ENCODE peak calls at places on chromosomes 6 and 20, in four cellular contexts. P is RWPE1, C is NCI-H226, Q is fibroblast of lung. F is an unnamed sample.

GRCh38 chr6:139981810-139982550 is 607.5 kb upstream of the CITED2 start:
- DNase-seq in Q (peak), P (peak), C (no peak), F (peak)

GRCh38 chr20:37505263-37506165 is 15.5 kb upstream of the NNAT start:
- DNase-seq in Q (no peak), P (no peak), C (no peak), F (peak)

GRCh38 chr20:48459729-48460395 is 367.9 kb downstream of the PREX1 start:
- DNase-seq in P (no peak), Q (no peak), C (no peak), F (no peak)

GRCh38 chr6:66478705-66479104 is 771.7 kb upstream of the EYS start:
- DNase-seq in Q (no peak), P (no peak), C (no peak), F (no peak)

GRCh38 chr20:34581341-34582189 is 23.0 kb downstream of the MAP1LC3A start:
- DNase-seq in C (peak), P (no peak), Q (peak), F (no peak)

GRCh38 chr6:166308769-166309589 is 787 bp upstream of the PRR18 start:
- DNase-seq in P (no peak), Q (no peak), C (no peak), F (peak)

GRCh38 chr6:102417368-102417767 is 1023.9 kb downstream of the GRIK2 start:
- DNase-seq in C (no peak), P (no peak), Q (no peak), F (no peak)

GRCh38 chr20:49349078-49349477 is 71.2 kb upstream of the ZNFX1 start:
- DNase-seq in Q (no peak), C (no peak), P (no peak), F (no peak)

GRCh38 chr6:148325316-148326068 is 17.1 kb upstream of the SASH1 start:
- DNase-seq in Q (no peak), C (no peak), P (no peak), F (no peak)

GRCh38 chr6:82033631-82034211 is 213.8 kb downstream of the IBTK start:
- DNase-seq in P (no peak), Q (peak), C (no peak), F (no peak)

GRCh38 chr6:97198181-97198580 is 84.8 kb downstream of the MMS22L start:
- DNase-seq in Q (peak), P (no peak), C (peak), F (no peak)

GRCh38 chr6:52929321-52930164 is 20.0 kb upstream of the GSTA3 start:
- DNase-seq in P (peak), Q (peak), C (peak), F (peak)

GRCh38 chr6:134631398-134631924 is 313.5 kb upstream of the SGK1 start:
- DNase-seq in Q (no peak), C (no peak), P (no peak), F (no peak)

GRCh38 chr6:14121936-14122344 is 4.4 kb downstream of the CD83 start:
- DNase-seq in P (no peak), Q (no peak), C (no peak), F (no peak)

GRCh38 chr6:14354919-14355572 is 237.5 kb downstream of the CD83 start:
- DNase-seq in C (no peak), P (peak), Q (peak), F (no peak)

GRCh38 chr6:29764422-29765196 is 41.4 kb downstream of the HLA-F start:
- DNase-seq in Q (no peak), C (peak), P (no peak), F (no peak)

GRCh38 chr6:155352812-155353211 is 38.5 kb upstream of the TFB1M start:
- DNase-seq in C (peak), P (no peak), Q (peak), F (no peak)

GRCh38 chr6:120473804-120474203 is 860.5 kb downstream of the TBC1D32 start:
- DNase-seq in P (no peak), C (no peak), Q (no peak), F (no peak)